ENCODE peak calls at places on chromosomes 12 and 14, in seven cellular contexts. One of them, this sample, is unnamed.

GRCh38 chr12:122980192-122981035 is at the start of gene ARL6IP4:
- DNase-seq in stimulated activated CD4-positive, alpha-beta T cell treated with anti-CD3 and anti-CD28 coated beads, Interleukin-15, amount 100 ng/mL, for 24 hours: peak
- DNase-seq in HTR-8/SVneo: peak
- DNase-seq in AG04450: no peak
- DNase-seq in stimulated activated CD8-positive, alpha-beta memory T cell treated with anti-CD3 and anti-CD28 coated beads, Interleukin-4, amount 100 ng/mL, for 48 hours: peak
- DNase-seq in GM04504: peak
- DNase-seq in NCI-H2029: peak
- DNase-seq in this sample: no peak

GRCh38 chr12:4137015-4137414 is 136.5 kb upstream of the CCND2 start:
- DNase-seq in GM04504: no peak
- DNase-seq in stimulated activated CD8-positive, alpha-beta memory T cell treated with anti-CD3 and anti-CD28 coated beads, Interleukin-4, amount 100 ng/mL, for 48 hours: no peak
- DNase-seq in NCI-H2029: no peak
- DNase-seq in stimulated activated CD4-positive, alpha-beta T cell treated with anti-CD3 and anti-CD28 coated beads, Interleukin-15, amount 100 ng/mL, for 24 hours: no peak
- DNase-seq in AG04450: no peak
- DNase-seq in HTR-8/SVneo: no peak
- DNase-seq in this sample: no peak

GRCh38 chr12:105750096-105750495 is 388.7 kb downstream of the NUAK1 start:
- DNase-seq in AG04450: no peak
- DNase-seq in NCI-H2029: no peak
- DNase-seq in GM04504: no peak
- DNase-seq in stimulated activated CD4-positive, alpha-beta T cell treated with anti-CD3 and anti-CD28 coated beads, Interleukin-15, amount 100 ng/mL, for 24 hours: no peak
- DNase-seq in stimulated activated CD8-positive, alpha-beta memory T cell treated with anti-CD3 and anti-CD28 coated beads, Interleukin-4, amount 100 ng/mL, for 48 hours: no peak
- DNase-seq in HTR-8/SVneo: no peak
- DNase-seq in this sample: no peak

GRCh38 chr14:31835049-31835448 is 242.1 kb upstream of the ARHGAP5 start:
- DNase-seq in stimulated activated CD8-positive, alpha-beta memory T cell treated with anti-CD3 and anti-CD28 coated beads, Interleukin-4, amount 100 ng/mL, for 48 hours: no peak
- DNase-seq in NCI-H2029: no peak
- DNase-seq in HTR-8/SVneo: no peak
- DNase-seq in AG04450: no peak
- DNase-seq in GM04504: no peak
- DNase-seq in stimulated activated CD4-positive, alpha-beta T cell treated with anti-CD3 and anti-CD28 coated beads, Interleukin-15, amount 100 ng/mL, for 24 hours: no peak
- DNase-seq in this sample: no peak

GRCh38 chr12:122981036-122981471 is 573 bp downstream of the ARL6IP4 start:
- DNase-seq in AG04450: no peak
- DNase-seq in GM04504: no peak
- DNase-seq in NCI-H2029: no peak
- DNase-seq in stimulated activated CD4-positive, alpha-beta T cell treated with anti-CD3 and anti-CD28 coated beads, Interleukin-15, amount 100 ng/mL, for 24 hours: no peak
- DNase-seq in stimulated activated CD8-positive, alpha-beta memory T cell treated with anti-CD3 and anti-CD28 coated beads, Interleukin-4, amount 100 ng/mL, for 48 hours: peak
- DNase-seq in HTR-8/SVneo: no peak
- DNase-seq in this sample: no peak

GRCh38 chr12:47805417-47805816 is 14.3 kb downstream of the HDAC7 start:
- DNase-seq in stimulated activated CD8-positive, alpha-beta memory T cell treated with anti-CD3 and anti-CD28 coated beads, Interleukin-4, amount 100 ng/mL, for 48 hours: no peak
- DNase-seq in NCI-H2029: no peak
- DNase-seq in AG04450: no peak
- DNase-seq in HTR-8/SVneo: no peak
- DNase-seq in stimulated activated CD4-positive, alpha-beta T cell treated with anti-CD3 and anti-CD28 coated beads, Interleukin-15, amount 100 ng/mL, for 24 hours: no peak
- DNase-seq in GM04504: no peak
- DNase-seq in this sample: no peak

GRCh38 chr12:132185698-132186097 is 41.4 kb downstream of the NOC4L start:
- DNase-seq in AG04450: no peak
- DNase-seq in HTR-8/SVneo: no peak
- DNase-seq in stimulated activated CD8-positive, alpha-beta memory T cell treated with anti-CD3 and anti-CD28 coated beads, Interleukin-4, amount 100 ng/mL, for 48 hours: no peak
- DNase-seq in GM04504: no peak
- DNase-seq in NCI-H2029: no peak
- DNase-seq in stimulated activated CD4-positive, alpha-beta T cell treated with anti-CD3 and anti-CD28 coated beads, Interleukin-15, amount 100 ng/mL, for 24 hours: no peak
- DNase-seq in this sample: no peak

GRCh38 chr12:119666900-119667576 is 895 bp upstream of the PRKAB1 start:
- DNase-seq in NCI-H2029: no peak
- DNase-seq in HTR-8/SVneo: no peak
- DNase-seq in AG04450: no peak
- DNase-seq in stimulated activated CD4-positive, alpha-beta T cell treated with anti-CD3 and anti-CD28 coated beads, Interleukin-15, amount 100 ng/mL, for 24 hours: no peak
- DNase-seq in stimulated activated CD8-positive, alpha-beta memory T cell treated with anti-CD3 and anti-CD28 coated beads, Interleukin-4, amount 100 ng/mL, for 48 hours: no peak
- DNase-seq in GM04504: no peak
- DNase-seq in this sample: no peak